ENCODE peak calls at places on chromosomes 12 and 14, in eight cellular contexts. J, W, I, N, M, D, S and X are unnamed samples.

GRCh38 chr12:111692575-111693210 is 6.8 kb downstream of the ACAD10 start:
- DNase-seq in J (no peak), W (peak; percentile 56), I (no peak), N (peak; percentile 15), M (no peak), D (no peak), S (no peak), X (no peak)

GRCh38 chr12:11238275-11238674 is 31.2 kb downstream of the PRB3 start:
- DNase-seq in J (no peak), W (no peak), I (no peak), N (no peak), M (no peak), D (no peak), S (no peak), X (no peak)

GRCh38 chr12:92759634-92760268 is 57.0 kb downstream of the PLEKHG7 start:
- DNase-seq in J (no peak), W (peak; percentile 24), I (no peak), N (peak; percentile 97), M (no peak), D (no peak), S (peak; percentile 77), X (peak; percentile 30)

GRCh38 chr12:30719060-30719459 is 23.4 kb upstream of the IPO8 start:
- DNase-seq in J (no peak), W (no peak), I (no peak), N (peak; percentile 85), M (no peak), D (no peak), S (no peak), X (peak; percentile 52)

GRCh38 chr12:49627752-49628360 is 4.5 kb downstream of the PRPF40B start:
- DNase-seq in J (no peak), W (no peak), I (no peak), N (peak; percentile 49), M (no peak), D (no peak), S (peak; percentile 23), X (peak; percentile 63)

GRCh38 chr14:105389976-105390848 is 8.1 kb upstream of the TEX22 start:
- DNase-seq in J (no peak), W (no peak), I (no peak), N (no peak), M (no peak), D (no peak), S (no peak), X (no peak)

GRCh38 chr12:121060149-121061001 is 21.3 kb upstream of the OASL start:
- DNase-seq in J (no peak), W (peak; percentile 29), I (peak; percentile 45), N (peak; percentile 33), M (no peak), D (no peak), S (peak; percentile 67), X (peak; percentile 41)

GRCh38 chr12:6211421-6211869 is 11.2 kb downstream of the CD9 start:
- DNase-seq in J (peak; percentile 81), W (no peak), I (no peak), N (peak; percentile 91), M (no peak), D (no peak), S (no peak), X (no peak)

GRCh38 chr14:63972323-63972932 is 119.6 kb downstream of the SYNE2 start:
- DNase-seq in J (no peak), W (no peak), I (no peak), N (no peak), M (no peak), D (no peak), S (no peak), X (no peak)

GRCh38 chr12:89126712-89127111 is 225.6 kb downstream of the DUSP6 start:
- DNase-seq in J (no peak), W (no peak), I (no peak), N (peak; percentile 45), M (no peak), D (no peak), S (no peak), X (no peak)

GRCh38 chr12:116434155-116435065 is 124.8 kb upstream of the MAP1LC3B2 start:
- DNase-seq in J (peak; percentile 95), W (peak; percentile 38), I (peak; percentile 77), N (peak; percentile 92), M (peak; percentile 91), D (peak; percentile 78), S (peak; percentile 91), X (peak; percentile 83)

GRCh38 chr14:50452979-50453705 is 56.5 kb upstream of the CDKL1 start:
- DNase-seq in J (no peak), W (no peak), I (no peak), N (peak; percentile 86), M (no peak), D (no peak), S (no peak), X (no peak)

GRCh38 chr12:109232731-109233130 is 76.4 kb downstream of the FOXN4 start:
- DNase-seq in J (no peak), W (no peak), I (no peak), N (no peak), M (no peak), D (no peak), S (no peak), X (no peak)

GRCh38 chr14:21255385-21256101 is 13.7 kb downstream of the HNRNPC start:
- DNase-seq in J (no peak), W (no peak), I (no peak), N (peak; percentile 37), M (no peak), D (no peak), S (no peak), X (no peak)

GRCh38 chr12:63905523-63905922 is 61.0 kb downstream of the SRGAP1 start:
- DNase-seq in J (no peak), W (no peak), I (no peak), N (peak; percentile 35), M (no peak), D (no peak), S (no peak), X (no peak)

GRCh38 chr14:28101992-28102391 is 664.6 kb upstream of the FOXG1 start:
- DNase-seq in J (no peak), W (no peak), I (no peak), N (no peak), M (no peak), D (no peak), S (no peak), X (no peak)

GRCh38 chr14:77186911-77187648 is 5.5 kb downstream of the TMEM63C start:
- DNase-seq in J (peak; percentile 50), W (no peak), I (peak; percentile 16), N (peak; percentile 26), M (no peak), D (no peak), S (peak; percentile 27), X (peak; percentile 15)

GRCh38 chr12:69689638-69690037 is 9.5 kb downstream of the BEST3 start:
- DNase-seq in J (no peak), W (no peak), I (no peak), N (no peak), M (no peak), D (no peak), S (no peak), X (no peak)

GRCh38 chr12:69687390-69687789 is 11.7 kb downstream of the BEST3 start:
- DNase-seq in J (no peak), W (no peak), I (no peak), N (no peak), M (no peak), D (no peak), S (no peak), X (no peak)

GRCh38 chr12:69688021-69688420 is 11.1 kb downstream of the BEST3 start:
- DNase-seq in J (no peak), W (no peak), I (no peak), N (peak; percentile 27), M (no peak), D (no peak), S (no peak), X (no peak)

GRCh38 chr12:69686731-69687130 is 12.4 kb downstream of the BEST3 start:
- DNase-seq in J (no peak), W (no peak), I (no peak), N (no peak), M (no peak), D (no peak), S (no peak), X (no peak)

GRCh38 chr12:69688496-69689427 is 10.3 kb downstream of the BEST3 start:
- DNase-seq in J (no peak), W (peak; percentile 65), I (peak; percentile 21), N (peak; percentile 94), M (peak; percentile 50), D (no peak), S (peak; percentile 80), X (peak; percentile 74)
- TF ChIP-seq POLR2A in J (no peak), W (no peak), I (no peak), N (no peak), M (no peak), D (no peak), S (no peak), X (no peak)

GRCh38 chr12:57765003-57765697 is 1.7 kb downstream of the CYP27B1 start:
- DNase-seq in J (no peak), W (no peak), I (peak; percentile 64), N (peak; percentile 17), M (no peak), D (no peak), S (no peak), X (no peak)
- TF ChIP-seq POLR2A in J (no peak), W (no peak), I (no peak), N (no peak), M (no peak), D (no peak), S (no peak), X (no peak)

DNA sequence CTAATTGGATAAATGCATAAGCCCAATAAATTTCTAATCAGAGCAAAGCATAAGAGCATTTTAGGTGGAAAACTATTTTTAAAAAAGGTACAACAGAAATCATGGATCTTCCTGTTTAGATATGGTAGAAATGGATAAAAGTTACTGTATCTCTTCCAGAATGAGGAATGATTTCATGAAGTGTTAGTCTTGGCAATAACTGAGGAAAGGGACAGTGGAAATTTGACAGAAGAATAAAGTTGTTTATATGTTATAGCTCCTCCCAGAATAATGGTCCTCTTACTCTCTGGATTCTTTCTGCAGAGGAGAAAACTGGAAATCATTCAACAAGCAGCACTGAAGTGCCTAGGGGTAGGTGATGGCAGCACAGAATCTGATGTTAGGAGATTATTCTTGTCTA is 32.4 kb upstream of the BMAL2 start:
- DNase-seq in J (no peak), W (no peak), I (no peak), N (no peak), M (no peak), D (no peak), S (no peak), X (no peak)
- TF ChIP-seq POLR2A in J (no peak), W (no peak), I (no peak), N (no peak), M (no peak), D (no peak), S (no peak), X (no peak)

DNA sequence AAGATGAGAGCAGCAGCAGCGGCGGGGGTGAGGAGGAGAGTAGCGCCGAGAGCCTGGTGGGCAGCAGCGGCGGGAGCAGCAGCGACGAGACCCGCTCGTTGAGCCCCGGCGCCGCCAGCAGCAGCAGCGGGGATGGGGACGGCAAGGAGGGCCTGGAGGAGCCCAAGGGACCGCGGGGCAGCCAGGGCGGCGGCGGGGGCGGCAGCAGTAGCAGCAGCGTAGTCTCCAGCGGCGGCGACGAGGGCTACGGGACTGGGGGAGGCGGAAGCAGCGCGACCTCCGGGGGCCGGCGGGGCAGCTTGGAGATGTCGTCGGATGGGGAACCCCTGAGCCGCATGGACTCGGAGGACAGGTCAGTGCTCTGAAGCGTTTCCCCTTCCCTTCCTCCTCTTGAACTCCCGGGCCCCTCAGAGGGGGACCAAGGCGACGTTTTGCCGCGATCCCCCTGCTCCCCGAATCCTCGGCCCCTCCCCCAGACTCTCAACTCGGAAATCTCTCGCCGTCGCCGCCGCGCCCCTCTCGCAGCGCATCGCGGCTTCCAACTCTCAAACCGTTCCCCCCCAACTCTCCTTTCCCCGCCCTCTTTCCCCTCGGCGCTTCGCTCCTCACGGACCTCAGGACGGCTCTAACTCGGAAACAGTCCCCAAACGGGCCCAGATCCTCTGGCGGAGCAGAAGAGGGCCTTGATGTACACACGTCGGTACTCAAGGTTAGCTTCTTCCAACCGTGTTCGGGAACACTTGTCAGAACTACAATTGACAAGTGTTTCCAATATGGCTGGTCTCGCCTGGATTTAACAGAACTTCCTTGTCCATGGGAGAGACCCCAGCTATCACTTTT is 947 bp downstream of the AEBP2 start:
- DNase-seq in J (peak; percentile 81), W (peak; percentile 35), I (peak; percentile 57), N (peak; percentile 51), M (peak; percentile 63), D (peak; percentile 15), S (peak; percentile 22), X (no peak)
- TF ChIP-seq POLR2A in J (no peak), W (no peak), I (peak; percentile 22), N (no peak), M (no peak), D (no peak), S (no peak), X (no peak)